ENCODE peak calls at places on chromosomes 7 and 10, in seven cellular contexts. W is Peyer's patch, Q is suprapubic skin, K is colonic mucosa, A is SK-N-SH, D is osteoblast, J is lower lobe of right lung. E is an unnamed sample. For H3K4me1, the result is how much of the 10 kb centered on the place peaks cover.

GRCh38 chr7:146514304-146514703 is 397.7 kb downstream of the CNTNAP2 start:
- DNase-seq in W (no peak), K (no peak), A (no peak), Q (no peak), J (no peak), D (no peak), E (no peak)

GRCh38 chr7:153034791-153035190 is 275.2 kb downstream of the ACTR3B start:
- DNase-seq in J (no peak), Q (peak), K (no peak), D (no peak), A (no peak), W (no peak), E (no peak)

GRCh38 chr10:33688506-33688905 is 354.0 kb upstream of the NRP1 start:
- DNase-seq in J (no peak), K (no peak), Q (no peak), W (no peak), D (no peak), A (no peak), E (no peak)

GRCh38 chr10:22712246-22712958 is 2.0 kb downstream of the PIP4K2A start:
- DNase-seq in Q (no peak), W (no peak), J (no peak), K (no peak), A (no peak), D (peak), E (no peak)

GRCh38 chr10:129743738-129744133 is 220.3 kb downstream of the EBF3 start:
- DNase-seq in A (no peak), Q (no peak), K (no peak), D (no peak), J (no peak), W (peak), E (no peak)

GRCh38 chr7:139725843-139726484 is 51.8 kb downstream of the HIPK2 start:
- DNase-seq in J (no peak), D (no peak), Q (no peak), W (no peak), A (no peak), K (no peak), E (no peak)

GRCh38 chr7:74365320-74366022 is 76.3 kb downstream of the CLIP2 start:
- DNase-seq in W (peak), Q (no peak), J (no peak), K (peak), A (peak), D (peak), E (peak)

GRCh38 chr7:27242580-27243339 is at the start of gene EVX1:
- DNase-seq in D (peak), Q (no peak), J (no peak), A (no peak), K (no peak), W (no peak), E (no peak)

GRCh38 chr10:100970076-100970913 is 991 bp downstream of the SEMA4G start:
- DNase-seq in A (peak), W (peak), K (peak), Q (no peak), J (no peak), D (no peak), E (no peak)

GRCh38 chr7:3312583-3312982 is 11.5 kb downstream of the SDK1 start:
- DNase-seq in D (no peak), J (no peak), W (no peak), K (no peak), A (no peak), Q (no peak), E (no peak)

GRCh38 chr10:129552119-129552518 is 85.1 kb downstream of the MGMT start:
- DNase-seq in D (no peak), J (no peak), A (no peak), K (no peak), W (no peak), Q (no peak), E (no peak)

GRCh38 chr7:155856656-155857055 is 44.4 kb upstream of the SHH start:
- DNase-seq in D (no peak), W (no peak), J (no peak), Q (peak), A (no peak), K (peak), E (no peak)

GRCh38 chr7:129213828-129214227 is 11.0 kb upstream of the AHCYL2 start:
- DNase-seq in A (peak), K (no peak), D (peak), W (no peak), J (no peak), Q (no peak), E (peak)

GRCh38 chr7:128790297-128791037 is 1.3 kb upstream of the CCDC136 start:
- DNase-seq in J (no peak), A (peak), Q (no peak), D (no peak), K (no peak), W (no peak), E (no peak)

GRCh38 chr10:122245136-122245535 is 26.0 kb upstream of the BTBD16 start:
- DNase-seq in W (no peak), K (no peak), A (no peak), D (no peak), J (no peak), Q (no peak), E (no peak)

GRCh38 chr7:2981103-2981480 is 62.6 kb downstream of the CARD11 start:
- DNase-seq in D (no peak), A (no peak), K (no peak), J (no peak), Q (no peak), W (no peak), E (no peak)

DNA sequence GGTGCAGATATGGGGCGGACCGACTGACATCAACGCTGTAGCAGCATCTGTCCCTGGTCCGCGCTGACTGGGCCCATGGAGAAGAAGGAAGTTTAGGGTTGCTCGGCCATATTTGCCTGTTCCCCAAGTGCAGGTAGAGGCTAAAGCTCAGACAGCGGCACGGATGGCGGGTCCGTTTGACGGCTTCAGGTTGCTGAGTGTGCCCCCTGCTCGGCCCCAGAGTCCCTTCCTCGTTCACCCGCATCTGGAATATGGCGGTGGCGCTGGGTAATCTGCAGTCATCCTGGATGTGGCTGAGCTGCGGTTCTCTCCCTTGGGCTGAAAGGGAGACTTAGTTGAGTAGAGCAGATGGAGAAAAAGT is 116.0 kb downstream of the OR13A1 start:
- DNase-seq in K (no peak), D (no peak), A (no peak), Q (no peak), W (no peak), J (no peak), E (no peak)
- H3K4me3 ChIP-seq in K (no peak), D (no peak), A (no peak), Q (no peak), W (no peak), J (no peak), E (no peak)

GRCh38 chr10:119447823-119448546 is 94.5 kb downstream of the RGS10 start:
- DNase-seq in Q (no peak), A (no peak), W (no peak), D (peak), J (peak), K (no peak), E (no peak)

GRCh38 chr10:119446441-119447277 is 95.9 kb downstream of the RGS10 start:
- DNase-seq in A (no peak), D (no peak), Q (no peak), W (no peak), J (peak), K (no peak), E (no peak)

GRCh38 chr10:119445935-119446317 is 96.6 kb downstream of the RGS10 start:
- DNase-seq in W (no peak), Q (no peak), J (peak), A (no peak), K (no peak), D (no peak), E (no peak)

GRCh38 chr10:119448579-119449209 is 93.8 kb downstream of the RGS10 start:
- DNase-seq in Q (no peak), W (no peak), D (no peak), K (no peak), J (peak), A (no peak), E (no peak)

DNA sequence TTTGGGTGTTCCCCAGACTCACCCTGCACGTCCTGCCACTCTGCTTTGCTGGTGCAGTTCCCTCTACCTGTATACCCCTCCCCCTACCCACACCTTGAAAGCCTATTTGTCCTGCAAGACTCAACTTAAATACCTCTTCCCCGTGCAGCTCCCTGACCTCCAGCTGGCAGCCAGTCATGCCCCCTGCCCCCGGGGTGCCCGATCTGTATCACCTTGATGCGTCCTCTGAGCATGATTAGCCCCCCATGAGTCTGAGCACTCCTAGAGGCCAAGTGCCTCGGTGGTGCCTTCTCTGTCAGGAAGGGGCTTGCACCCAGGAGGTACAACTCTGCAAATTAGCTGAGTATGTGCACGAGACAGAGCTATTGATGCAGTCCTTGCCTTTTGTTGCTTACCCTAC is 95.1 kb downstream of the RGS10 start:
- DNase-seq in Q (no peak), A (no peak), W (no peak), J (no peak), K (no peak), D (no peak), E (no peak)
- H3K4me1 ChIP-seq in Q (under half), A (under half), W (under half), J (under half), K (under half), D (under half), E (under half)

DNA sequence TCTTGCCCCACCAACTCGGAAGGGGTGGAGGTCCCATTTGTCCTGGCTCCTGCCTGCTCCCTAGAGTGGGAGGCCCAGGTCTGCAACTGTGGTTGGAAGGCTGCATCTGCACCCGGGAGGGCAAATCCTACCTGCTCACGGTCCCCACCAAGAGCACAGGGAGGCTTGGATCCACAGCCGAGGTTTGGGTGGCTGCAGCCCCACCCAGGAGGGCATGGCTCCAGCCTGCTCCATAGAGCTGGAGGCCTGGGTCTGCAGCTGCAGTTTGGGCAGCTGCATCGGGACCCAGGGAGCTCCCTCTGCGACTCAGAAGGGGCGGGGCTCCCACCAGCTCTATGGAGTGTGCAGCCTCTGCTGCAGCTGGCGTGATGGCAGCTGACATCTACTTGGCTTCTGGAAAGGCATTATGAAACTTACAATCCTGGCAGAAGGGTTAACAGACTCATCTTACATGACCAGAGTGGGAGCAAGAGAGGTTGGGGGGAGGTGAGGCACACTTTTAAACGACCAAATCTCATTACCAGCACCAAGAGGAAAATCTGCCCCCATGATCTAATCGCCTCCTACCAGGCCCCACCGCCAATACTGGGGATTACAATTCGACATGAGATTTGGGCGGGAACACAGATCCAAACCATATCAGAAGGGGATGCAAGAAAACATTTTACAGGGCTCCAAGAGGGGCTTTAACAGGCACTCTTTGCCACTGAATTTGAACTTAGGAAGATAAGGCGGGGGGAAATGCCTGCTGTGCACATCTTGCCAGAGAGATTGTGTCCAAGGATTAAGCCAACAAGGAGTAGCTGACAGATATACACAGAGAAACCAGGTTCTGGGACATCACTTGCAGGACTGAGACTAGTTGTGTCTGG is 8.2 kb upstream of the BLVRA start:
- DNase-seq in K (no peak), J (no peak), A (no peak), Q (no peak), W (no peak), D (no peak), E (peak)
- H3K4me3 ChIP-seq in K (no peak), J (no peak), A (no peak), Q (no peak), W (no peak), D (no peak), E (peak)

DNA sequence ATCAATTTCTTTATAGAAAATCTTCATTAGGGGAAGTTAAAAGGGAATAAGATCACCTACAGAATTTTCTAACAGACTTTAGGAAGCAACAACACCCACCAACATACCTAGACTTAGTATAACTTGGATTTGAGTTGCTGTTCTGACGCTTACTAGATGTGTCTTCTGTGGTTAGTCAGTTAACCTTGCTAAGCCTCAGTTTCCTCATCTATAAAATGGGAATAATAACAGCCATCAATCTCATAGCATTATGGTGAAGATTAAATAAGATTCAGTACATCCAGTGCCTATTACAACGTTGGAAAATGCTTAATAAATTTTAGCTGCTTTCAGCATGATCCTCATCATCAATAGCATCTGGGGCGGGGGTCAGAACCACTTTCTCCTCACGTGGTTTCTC is 106.2 kb downstream of the SORBS1 start:
- DNase-seq in D (no peak), K (no peak), Q (no peak), A (no peak), W (no peak), J (no peak), E (no peak)
- H3K4me1 ChIP-seq in D (under half), K (under half), Q (under half), A (under half), W (under half), J (under half), E (under half)

GRCh38 chr7:144830811-144831210 is 5.0 kb downstream of the TPK1 start:
- DNase-seq in D (no peak), Q (no peak), K (no peak), W (no peak), A (no peak), J (no peak), E (no peak)

GRCh38 chr7:144824360-144824759 is 11.5 kb downstream of the TPK1 start:
- DNase-seq in D (peak), J (no peak), A (no peak), K (no peak), W (no peak), Q (no peak), E (no peak)

GRCh38 chr7:144830024-144830785 is 5.6 kb downstream of the TPK1 start:
- DNase-seq in Q (no peak), J (no peak), K (peak), A (no peak), D (no peak), W (peak), E (no peak)

GRCh38 chr7:144826248-144826647 is 9.6 kb downstream of the TPK1 start:
- DNase-seq in D (no peak), A (no peak), Q (no peak), J (no peak), W (no peak), K (no peak), E (no peak)

DNA sequence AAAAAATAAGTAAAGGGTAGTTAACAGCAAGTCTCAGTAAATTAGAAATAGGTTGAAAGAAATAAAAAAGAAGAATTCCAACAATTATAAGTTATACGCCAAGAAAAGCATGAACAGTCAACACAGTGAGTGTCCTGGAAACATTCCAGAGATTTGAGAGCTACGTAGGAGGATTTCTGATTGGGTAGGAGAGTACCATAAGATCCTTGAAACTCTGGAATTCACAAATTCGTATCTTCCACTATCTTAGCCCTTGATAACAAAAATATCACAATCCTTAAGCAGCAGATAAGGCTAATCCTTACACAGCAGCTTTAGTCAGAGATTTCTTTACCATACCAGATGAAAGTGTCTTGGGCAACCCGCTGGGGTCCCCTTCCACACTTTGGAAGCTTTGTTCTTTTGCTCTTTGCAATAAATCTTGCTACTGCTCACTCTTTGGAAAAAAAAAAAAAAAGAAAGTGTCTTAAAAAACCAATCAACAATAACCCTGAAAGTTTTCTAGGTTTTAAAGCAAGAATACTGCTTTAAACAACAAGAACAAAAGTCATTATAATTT is 8.2 kb downstream of the TPK1 start:
- DNase-seq in A (no peak), J (no peak), W (no peak), K (no peak), Q (no peak), D (no peak), E (no peak)
- H3K4me3 ChIP-seq in A (no peak), J (no peak), W (no peak), K (no peak), Q (no peak), D (no peak), E (no peak)

GRCh38 chr7:55034776-55035175 is 16.0 kb downstream of the EGFR start:
- DNase-seq in A (no peak), J (no peak), K (no peak), Q (no peak), D (no peak), W (no peak), E (no peak)
- H3K4me1 ChIP-seq in A (under half), J (under half), K (under half), Q (half or more), D (under half), W (under half), E (half or more)